ENCODE peak calls at places on chromosome 4, in five cellular contexts. P, S, Z, X and K are unnamed samples.

GRCh38 chr4:139454111-139454600 is at the start of gene RAB33B:
- DNase-seq in X (no peak), Z (no peak), P (peak; percentile 33), S (peak; percentile 89), K (no peak)

GRCh38 chr4:17166954-17167353 is 268.5 kb upstream of the LDB2 start:
- DNase-seq in S (peak; percentile 55), X (no peak), P (peak; percentile 27), Z (no peak), K (no peak)

GRCh38 chr4:174156239-174156826 is 127.1 kb downstream of the FBXO8 start:
- DNase-seq in Z (no peak), X (peak; percentile 87), P (peak; percentile 69), S (peak; percentile 13), K (peak; percentile 2)

GRCh38 chr4:107392951-107393350 is 327.1 kb downstream of the PAPSS1 start:
- DNase-seq in X (peak; percentile 67), Z (no peak), P (peak; percentile 4), S (no peak), K (no peak)

GRCh38 chr4:94925764-94926347 is 168.1 kb downstream of the BMPR1B start:
- DNase-seq in S (no peak), P (no peak), Z (no peak), X (peak; percentile 33), K (no peak)

GRCh38 chr4:137390707-137391106 is 141.6 kb downstream of the PCDH18 start:
- DNase-seq in Z (no peak), X (peak; percentile 50), S (peak; percentile 5), P (peak; percentile 64), K (no peak)

GRCh38 chr4:84648185-84648584 is 65.3 kb downstream of the CDS1 start:
- DNase-seq in Z (no peak), P (no peak), X (no peak), S (no peak), K (no peak)

GRCh38 chr4:123481034-123481433 is 84.4 kb downstream of the SPRY1 start:
- DNase-seq in S (peak; percentile 96), Z (no peak), P (peak; percentile 55), X (no peak), K (no peak)

GRCh38 chr4:37243061-37243460 is 1.5 kb upstream of the NWD2 start:
- DNase-seq in P (no peak), X (no peak), Z (no peak), S (no peak), K (no peak)

GRCh38 chr4:138727704-138728103 is 287.9 kb upstream of the NOCT start:
- DNase-seq in S (no peak), X (no peak), P (peak; percentile 9), Z (no peak), K (no peak)

GRCh38 chr4:158996669-158997074 is 106.2 kb upstream of the RAPGEF2 start:
- DNase-seq in P (peak; percentile 89), X (peak; percentile 91), Z (no peak), S (peak; percentile 98), K (no peak)

GRCh38 chr4:153211986-153212720 is 7.9 kb downstream of the TRIM2 start:
- DNase-seq in Z (no peak), X (no peak), S (peak; percentile 59), P (peak; percentile 85), K (no peak)

GRCh38 chr4:168524006-168524405 is 27.2 kb downstream of the PALLD start:
- DNase-seq in S (peak; percentile 87), Z (no peak), P (peak; percentile 86), X (no peak), K (no peak)

GRCh38 chr4:97911236-97911906 is 231.9 kb downstream of the STPG2 start:
- DNase-seq in Z (no peak), S (no peak), X (no peak), P (no peak), K (no peak)

GRCh38 chr4:181502611-181503010 is 740.6 kb upstream of the TENM3 start:
- DNase-seq in P (no peak), S (no peak), X (no peak), Z (no peak), K (no peak)

GRCh38 chr4:185016101-185016940 is 2.0 kb upstream of the HELT start:
- DNase-seq in P (no peak), S (no peak), Z (no peak), X (no peak), K (no peak)
- H3K4me3 ChIP-seq in P (no peak overlapping the region), S (no peak overlapping the region), Z (no peak overlapping the region), X (no peak overlapping the region), K (no peak overlapping the region)

GRCh38 chr4:52032005-52032404 is 6.1 kb downstream of the SGCB start:
- DNase-seq in S (no peak), P (no peak), X (no peak), Z (no peak), K (no peak)

GRCh38 chr4:52038109-52038912 is at the start of gene SGCB:
- DNase-seq in S (peak; percentile 56), Z (peak; percentile 88), X (peak; percentile 54), P (no peak), K (no peak)

GRCh38 chr4:52037730-52038108 is 380 bp downstream of the SGCB start:
- DNase-seq in P (peak; percentile 39), Z (peak; percentile 82), X (peak; percentile 29), S (peak; percentile 47), K (peak; percentile 7)

GRCh38 chr4:52035190-52035589 is 2.9 kb downstream of the SGCB start:
- DNase-seq in X (no peak), S (no peak), Z (no peak), P (no peak), K (no peak)

DNA sequence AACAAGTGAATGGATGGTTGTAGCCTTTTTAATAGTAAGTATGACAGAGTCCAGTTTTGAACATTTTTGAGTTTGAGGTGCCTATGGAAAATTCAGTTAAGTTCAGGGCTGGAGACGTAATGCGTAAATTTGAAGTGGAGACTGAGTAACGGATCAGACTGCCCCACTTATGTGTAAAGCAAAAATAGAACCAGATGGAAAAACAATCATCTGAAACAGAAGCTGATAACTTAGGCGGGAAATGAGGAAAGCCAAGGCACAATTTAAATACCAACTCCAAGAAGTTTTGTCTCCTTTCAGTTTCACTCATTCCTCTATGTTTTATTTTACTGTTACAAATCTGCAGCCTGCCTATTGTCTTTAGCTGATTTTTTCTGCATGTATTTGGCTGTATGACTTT is 1.2 kb downstream of the SGCB start:
- DNase-seq in P (no peak), Z (no peak), X (no peak), S (peak; percentile 14), K (no peak)
- H3K4me3 ChIP-seq in P (peak overlapping the region; percentile 20), Z (peak overlapping the region; percentile 65), X (peak overlapping the region; percentile 61), S (peak overlapping the region; percentile 89), K (no peak overlapping the region)

GRCh38 chr4:11416071-11416766 is 12.5 kb downstream of the HS3ST1 start:
- DNase-seq in X (no peak), Z (no peak), P (no peak), S (no peak), K (no peak)
- H3K4me3 ChIP-seq in X (no peak overlapping the region), Z (no peak overlapping the region), P (no peak overlapping the region), S (no peak overlapping the region), K (no peak overlapping the region)

GRCh38 chr4:119525771-119526712 is 102.6 kb downstream of the PDE5A start:
- DNase-seq in X (no peak), P (no peak), S (peak; percentile 71), Z (no peak), K (no peak)

GRCh38 chr4:119523399-119523798 is 105.2 kb downstream of the PDE5A start:
- DNase-seq in S (peak; percentile 60), P (no peak), Z (no peak), X (no peak), K (no peak)

GRCh38 chr4:119526786-119527550 is 101.6 kb downstream of the PDE5A start:
- DNase-seq in X (no peak), S (peak; percentile 79), P (no peak), Z (no peak), K (no peak)

GRCh38 chr4:119521306-119521705 is 107.3 kb downstream of the PDE5A start:
- DNase-seq in X (no peak), P (no peak), Z (no peak), S (no peak), K (no peak)

DNA sequence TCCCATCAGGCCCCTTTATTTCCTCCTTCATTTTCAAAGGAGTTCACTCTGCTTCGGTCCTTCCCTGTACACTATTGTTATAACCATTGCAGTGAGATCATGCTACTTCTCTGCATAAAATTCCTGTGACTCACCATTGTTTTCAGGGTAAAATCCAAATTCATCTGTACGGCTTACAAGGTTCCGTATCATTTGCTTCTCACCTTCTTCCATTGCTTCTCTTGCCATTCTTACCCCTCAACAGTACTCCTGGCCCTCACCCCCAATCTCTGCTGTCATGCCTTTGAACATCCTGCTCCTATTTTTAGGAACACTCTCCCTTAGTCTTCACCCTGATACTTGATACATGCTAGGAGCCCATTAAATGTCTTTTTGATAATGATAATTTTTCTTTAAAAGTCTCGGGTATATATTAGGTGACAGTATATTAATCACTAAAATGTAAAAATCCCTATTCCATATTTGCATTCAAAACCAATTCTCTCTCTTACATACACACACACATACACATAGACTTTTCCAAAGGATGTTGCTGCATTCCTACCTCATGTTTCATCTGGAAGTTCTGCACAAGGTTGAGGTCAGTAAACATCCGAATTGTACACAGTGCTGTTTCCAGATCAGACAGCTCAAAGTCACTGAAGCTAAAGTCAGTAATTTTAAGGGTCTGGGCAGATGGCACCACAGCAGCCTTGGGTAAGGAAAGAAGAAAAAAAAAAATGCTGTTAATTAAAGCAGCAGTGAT is 103.4 kb downstream of the PDE5A start:
- DNase-seq in P (peak; percentile 90), Z (no peak), S (peak; percentile 92), X (no peak), K (no peak)
- H3K4me3 ChIP-seq in P (peak overlapping the region; percentile 15), Z (no peak overlapping the region), S (peak overlapping the region; percentile 13), X (no peak overlapping the region), K (no peak overlapping the region)

DNA sequence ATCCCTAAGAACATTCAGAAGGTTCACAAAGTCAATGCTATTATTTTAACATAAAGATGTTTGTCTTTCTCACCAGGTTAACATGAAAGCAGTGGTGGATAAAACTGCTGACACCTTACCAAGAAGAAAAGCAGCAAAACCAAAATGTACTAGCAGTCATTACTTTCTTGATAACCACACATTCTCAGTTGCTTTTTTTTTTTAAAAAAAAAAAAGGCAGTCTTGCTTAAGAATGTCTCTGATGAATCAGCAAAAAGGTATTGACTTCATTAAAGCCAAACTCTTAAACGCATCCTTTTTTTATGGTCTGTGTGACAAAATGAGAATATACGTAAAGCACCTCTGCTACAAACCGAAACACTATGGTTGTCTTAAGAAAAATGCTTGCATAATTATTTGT is 31.9 kb downstream of the CDKL2 start:
- DNase-seq in X (peak; percentile 29), S (peak; percentile 80), P (peak; percentile 72), Z (no peak), K (no peak)
- H3K4me3 ChIP-seq in X (no peak overlapping the region), S (no peak overlapping the region), P (no peak overlapping the region), Z (no peak overlapping the region), K (no peak overlapping the region)

GRCh38 chr4:56433280-56433679 is 2.1 kb downstream of the PPAT start:
- DNase-seq in X (no peak), Z (no peak), P (no peak), S (no peak), K (no peak)
- H3K4me3 ChIP-seq in X (no peak overlapping the region), Z (no peak overlapping the region), P (no peak overlapping the region), S (no peak overlapping the region), K (peak overlapping the region; percentile 93)

GRCh38 chr4:38510201-38510600 is 153.8 kb upstream of the KLF3 start:
- DNase-seq in P (peak; percentile 7), S (peak; percentile 16), X (no peak), Z (no peak), K (no peak)

GRCh38 chr4:38511702-38512101 is 152.3 kb upstream of the KLF3 start:
- DNase-seq in X (no peak), S (no peak), P (no peak), Z (no peak), K (no peak)

GRCh38 chr4:38512840-38513239 is 151.2 kb upstream of the KLF3 start:
- DNase-seq in Z (no peak), P (no peak), S (no peak), X (no peak), K (no peak)

GRCh38 chr4:38516194-38516593 is 147.8 kb upstream of the KLF3 start:
- DNase-seq in X (no peak), P (no peak), Z (no peak), S (no peak), K (no peak)

GRCh38 chr4:38514465-38515146 is 149.4 kb upstream of the KLF3 start:
- DNase-seq in P (no peak), S (no peak), X (no peak), Z (no peak), K (no peak)
- H3K4me3 ChIP-seq in P (no peak overlapping the region), S (no peak overlapping the region), X (no peak overlapping the region), Z (no peak overlapping the region), K (no peak overlapping the region)